ENCODE peak calls at places on chromosome 15, in eight cellular contexts. V is bronchial epithelial cell; T is M059J; B is SK-N-DZ; M is stimulated activated CD4-positive, alpha-beta T cell treated with anti-CD3 and anti-CD28 coated beads, Interleukin-1b, Interleukin-23, amount 100 ng/mL, for 1 hour; H is PC-3; A is sciatic nerve; I is iPS-NIHi11. G is an unnamed sample.
A peak's percentile ranks its signal among the peaks of the same experiment; 100 is the strongest.

GRCh38 chr15:34271493-34271892 is 46.7 kb downstream of the EMC4 start:
- DNase-seq in V (peak; percentile 84), T (peak; percentile 72), B (no peak), M (no peak), H (peak; percentile 80), A (no peak), I (no peak), G (no peak)

GRCh38 chr15:29268706-29269484 is 727 bp downstream of the NSMCE3 start:
- DNase-seq in V (peak; percentile 26), T (peak; percentile 42), B (peak; percentile 35), M (peak; percentile 6), H (peak; percentile 8), A (no peak), I (peak; percentile 13), G (peak; percentile 17)

GRCh38 chr15:69599271-69599670 is 146.7 kb downstream of the RPLP1 start:
- DNase-seq in V (no peak), T (no peak), B (no peak), M (no peak), H (no peak), A (no peak), I (no peak), G (no peak)

GRCh38 chr15:67105065-67105951 is 39.9 kb downstream of the SMAD3 start:
- DNase-seq in V (peak; percentile 98), T (peak; percentile 99), B (no peak), M (no peak), H (peak; percentile 96), A (no peak), I (peak; percentile 53), G (peak; percentile 53)

GRCh38 chr15:64233299-64233698 is 70.5 kb upstream of the PPIB start:
- DNase-seq in V (no peak), T (no peak), B (no peak), M (no peak), H (no peak), A (no peak), I (no peak), G (no peak)

GRCh38 chr15:33086500-33087141 is 107.9 kb downstream of the FMN1 start:
- DNase-seq in V (peak; percentile 74), T (peak; percentile 73), B (peak; percentile 49), M (no peak), H (peak; percentile 84), A (no peak), I (no peak), G (no peak)

GRCh38 chr15:37096878-37097568 is 3.3 kb downstream of the MEIS2 start:
- DNase-seq in V (no peak), T (peak; percentile 57), B (no peak), M (no peak), H (no peak), A (no peak), I (no peak), G (peak; percentile 51)

GRCh38 chr15:89783111-89783860 is 7.2 kb downstream of the MESP2 start:
- DNase-seq in V (no peak), T (no peak), B (no peak), M (no peak), H (no peak), A (no peak), I (peak; percentile 57), G (peak; percentile 79)

GRCh38 chr15:62254137-62254934 is 89.3 kb upstream of the C2CD4B start:
- DNase-seq in V (peak; percentile 46), T (peak; percentile 46), B (peak; percentile 79), M (peak; percentile 51), H (peak; percentile 51), A (peak; percentile 70), I (peak; percentile 81), G (peak; percentile 81)

GRCh38 chr15:63348392-63348791 is 33.3 kb downstream of the CA12 start:
- DNase-seq in V (peak; percentile 84), T (peak; percentile 86), B (no peak), M (no peak), H (peak; percentile 85), A (no peak), I (peak; percentile 47), G (no peak)

GRCh38 chr15:96347181-96348111 is 16.9 kb downstream of the NR2F2 start:
- DNase-seq in V (no peak), T (no peak), B (no peak), M (no peak), H (no peak), A (peak; percentile 84), I (no peak), G (peak; percentile 89)